ENCODE peak calls at places on chromosomes 3 and 15, in six cellular contexts. I is pons; B is colonic mucosa; T is spleen; W is H7; P is stimulated activated CD8-positive, alpha-beta memory T cell treated with anti-CD3 and anti-CD28 coated beads, Interleukin-4, amount 100 ng/mL, for 48 hours. X is an unnamed sample.
A peak's percentile ranks its signal among the peaks of the same experiment; 100 is the strongest.

GRCh38 chr3:196339493-196340254 is 1.5 kb upstream of the TM4SF19 start:
- DNase-seq in I (no peak), B (no peak), T (no peak), W (no peak), P (no peak), X (no peak)

GRCh38 chr15:92667291-92667904 is 11.8 kb upstream of the FAM174B start:
- DNase-seq in I (no peak), B (peak; percentile 38), T (no peak), W (peak; percentile 51), P (no peak), X (no peak)

GRCh38 chr15:57060799-57061198 is 142.4 kb downstream of the TCF12 start:
- DNase-seq in I (peak; percentile 97), B (no peak), T (no peak), W (no peak), P (no peak), X (no peak)

GRCh38 chr3:161540594-161540993 is 44.0 kb downstream of the OTOL1 start:
- DNase-seq in I (no peak), B (no peak), T (no peak), W (no peak), P (no peak), X (no peak)

GRCh38 chr3:49723301-49723630 is 485 bp downstream of the GMPPB start:
- DNase-seq in I (no peak), B (peak; percentile 88), T (peak; percentile 93), W (peak; percentile 86), P (peak; percentile 76), X (peak; percentile 69)

GRCh38 chr3:126126811-126127431 is 43.0 kb upstream of the SLC41A3 start:
- DNase-seq in I (no peak), B (peak; percentile 10), T (peak; percentile 61), W (no peak), P (peak; percentile 13), X (no peak)

GRCh38 chr3:17823816-17824215 is 81.4 kb upstream of the TBC1D5 start:
- DNase-seq in I (no peak), B (no peak), T (no peak), W (no peak), P (no peak), X (no peak)

GRCh38 chr3:180102134-180102533 is 65.4 kb upstream of the PEX5L start:
- DNase-seq in I (no peak), B (no peak), T (no peak), W (peak; percentile 17), P (no peak), X (peak; percentile 84)

GRCh38 chr3:52242039-52242438 is 3.1 kb upstream of the TWF2 start:
- DNase-seq in I (no peak), B (no peak), T (no peak), W (no peak), P (no peak), X (no peak)

GRCh38 chr3:122793568-122794416 is at the start of gene HSPBAP1:
- DNase-seq in I (peak; percentile 92), B (peak; percentile 97), T (peak; percentile 98), W (peak; percentile 89), P (peak; percentile 95), X (peak; percentile 98)

GRCh38 chr15:60179786-60180391 is 175.8 kb downstream of the FOXB1 start:
- DNase-seq in I (peak; percentile 60), B (peak; percentile 25), T (no peak), W (peak; percentile 11), P (peak; percentile 36), X (peak; percentile 76)

GRCh38 chr15:28129261-28129848 is 30.2 kb upstream of the OCA2 start:
- DNase-seq in I (no peak), B (no peak), T (no peak), W (no peak), P (no peak), X (no peak)

GRCh38 chr3:134002326-134002725 is 27.4 kb downstream of the SLCO2A1 start:
- DNase-seq in I (no peak), B (no peak), T (no peak), W (no peak), P (no peak), X (no peak)

GRCh38 chr3:100407977-100408532 is 6.7 kb downstream of the LNP1 start:
- DNase-seq in I (no peak), B (no peak), T (no peak), W (no peak), P (no peak), X (peak; percentile 21)

GRCh38 chr3:118765636-118766305 is 268.9 kb downstream of the IGSF11 start:
- DNase-seq in I (no peak), B (no peak), T (no peak), W (no peak), P (no peak), X (no peak)

GRCh38 chr3:197022405-197023231 is 7.0 kb downstream of the MELTF start:
- DNase-seq in I (no peak), B (no peak), T (no peak), W (peak; percentile 68), P (peak; percentile 22), X (no peak)

GRCh38 chr3:182837855-182838454 is 44.7 kb downstream of the ATP11B start:
- DNase-seq in I (peak; percentile 18), B (no peak), T (no peak), W (peak; percentile 4), P (no peak), X (peak; percentile 69)

GRCh38 chr3:184570501-184570900 is 8.9 kb downstream of the EPHB3 start:
- DNase-seq in I (no peak), B (no peak), T (no peak), W (peak; percentile 82), P (no peak), X (no peak)

GRCh38 chr3:128054363-128054762 is 2.1 kb downstream of the SEC61A1 start:
- DNase-seq in I (no peak), B (no peak), T (no peak), W (no peak), P (no peak), X (no peak)

GRCh38 chr3:81339040-81339845 is 422.2 kb downstream of the GBE1 start:
- DNase-seq in I (peak; percentile 15), B (no peak), T (no peak), W (peak; percentile 31), P (no peak), X (peak; percentile 56)

GRCh38 chr15:70627734-70628541 is 135.4 kb downstream of the UACA start:
- DNase-seq in I (peak; percentile 17), B (no peak), T (no peak), W (no peak), P (no peak), X (no peak)

GRCh38 chr3:178131801-178132200 is 404.4 kb upstream of the KCNMB2 start:
- DNase-seq in I (no peak), B (no peak), T (no peak), W (no peak), P (no peak), X (no peak)

GRCh38 chr3:24688446-24689148 is 193.9 kb upstream of the THRB start:
- DNase-seq in I (no peak), B (no peak), T (no peak), W (peak; percentile 16), P (no peak), X (peak; percentile 64)

GRCh38 chr3:11380314-11380713 is 108.1 kb downstream of the ATG7 start:
- DNase-seq in I (no peak), B (no peak), T (no peak), W (no peak), P (no peak), X (no peak)

GRCh38 chr3:113695818-113696645 is at the start of gene USF3:
- DNase-seq in I (peak; percentile 43), B (peak; percentile 85), T (peak; percentile 97), W (peak; percentile 95), P (peak; percentile 84), X (peak; percentile 81)

GRCh38 chr15:63135804-63136203 is 14.1 kb downstream of the LACTB start:
- DNase-seq in I (no peak), B (no peak), T (no peak), W (no peak), P (no peak), X (no peak)

GRCh38 chr3:69907554-69907953 is 92.0 kb upstream of the SAMMSON start:
- DNase-seq in I (no peak), B (no peak), T (no peak), W (no peak), P (no peak), X (no peak)

GRCh38 chr3:39349080-39349479 is 19.6 kb downstream of the CCR8 start:
- DNase-seq in I (no peak), B (no peak), T (no peak), W (no peak), P (no peak), X (no peak)

GRCh38 chr3:29576675-29577074 is 295.8 kb downstream of the RBMS3 start:
- DNase-seq in I (no peak), B (no peak), T (peak; percentile 30), W (no peak), P (no peak), X (no peak)

GRCh38 chr15:96977886-96978285 is 647.4 kb downstream of the NR2F2 start:
- DNase-seq in I (no peak), B (no peak), T (no peak), W (no peak), P (no peak), X (no peak)

GRCh38 chr3:33652736-33653135 is 65.3 kb downstream of the CLASP2 start:
- DNase-seq in I (no peak), B (no peak), T (no peak), W (no peak), P (no peak), X (no peak)

GRCh38 chr3:16721494-16721893 is 116.3 kb upstream of the DAZL start:
- DNase-seq in I (no peak), B (no peak), T (no peak), W (no peak), P (no peak), X (no peak)

GRCh38 chr3:96831175-96831574 is 16.8 kb downstream of the EPHA6 start:
- DNase-seq in I (no peak), B (no peak), T (no peak), W (no peak), P (no peak), X (no peak)

GRCh38 chr3:149716984-149717383 is 35.3 kb downstream of the COMMD2 start:
- DNase-seq in I (no peak), B (no peak), T (no peak), W (no peak), P (no peak), X (no peak)

GRCh38 chr15:74696808-74697207 is 984 bp upstream of the EDC3 start:
- DNase-seq in I (no peak), B (no peak), T (no peak), W (no peak), P (no peak), X (no peak)

GRCh38 chr3:94162700-94163099 is 99.8 kb downstream of the NSUN3 start:
- DNase-seq in I (no peak), B (no peak), T (no peak), W (no peak), P (peak; percentile 22), X (peak; percentile 5)